ENCODE peak calls at places on chromosomes 5 and 9, in ten cellular contexts. Q, T, U, N, H, B, E, R, F and A are unnamed samples.

GRCh38 chr5:120436996-120437395 is 27.1 kb upstream of the PRR16 start:
- DNase-seq in Q (no peak), T (no peak), U (peak; percentile 73), N (no peak), H (no peak), B (no peak), E (no peak), R (peak; percentile 49), F (no peak), A (no peak)

GRCh38 chr5:168364738-168365550 is 73.5 kb downstream of the WWC1 start:
- DNase-seq in Q (no peak), T (peak; percentile 68), U (peak; percentile 53), N (no peak), H (peak; percentile 8), B (no peak), E (no peak), R (peak; percentile 63), F (no peak), A (no peak)

GRCh38 chr5:140043508-140043872 is 391 bp upstream of the NRG2 start:
- DNase-seq in Q (no peak), T (no peak), U (no peak), N (no peak), H (no peak), B (no peak), E (no peak), R (no peak), F (no peak), A (no peak)

GRCh38 chr5:71732011-71732410 is 12.9 kb downstream of the CARTPT start:
- DNase-seq in Q (no peak), T (no peak), U (no peak), N (no peak), H (no peak), B (no peak), E (no peak), R (no peak), F (no peak), A (no peak)

GRCh38 chr5:10540036-10540544 is 23.8 kb upstream of the ANKRD33B start:
- DNase-seq in Q (no peak), T (no peak), U (no peak), N (no peak), H (no peak), B (no peak), E (peak; percentile 13), R (no peak), F (no peak), A (no peak)

GRCh38 chr9:36317766-36318165 is 59.5 kb upstream of the GNE start:
- DNase-seq in Q (no peak), T (peak; percentile 10), U (no peak), N (no peak), H (no peak), B (no peak), E (no peak), R (no peak), F (no peak), A (no peak)

GRCh38 chr9:136700959-136701664 is 11.3 kb upstream of the DIPK1B start:
- DNase-seq in Q (no peak), T (peak; percentile 58), U (no peak), N (no peak), H (no peak), B (no peak), E (no peak), R (peak; percentile 16), F (no peak), A (no peak)

GRCh38 chr5:109199294-109199693 is 210.5 kb downstream of the PJA2 start:
- DNase-seq in Q (no peak), T (peak; percentile 36), U (no peak), N (no peak), H (no peak), B (no peak), E (no peak), R (no peak), F (no peak), A (no peak)

GRCh38 chr5:37071901-37072581 is 177.1 kb downstream of the CPLANE1 start:
- DNase-seq in Q (no peak), T (no peak), U (peak; percentile 67), N (no peak), H (peak; percentile 59), B (no peak), E (no peak), R (peak; percentile 91), F (peak; percentile 39), A (no peak)

GRCh38 chr5:165525268-165525667 is 2019.8 kb downstream of the MAT2B start:
- DNase-seq in Q (no peak), T (no peak), U (peak; percentile 0), N (no peak), H (no peak), B (no peak), E (no peak), R (peak; percentile 91), F (peak; percentile 72), A (no peak)

GRCh38 chr5:7868427-7868772 is 431 bp downstream of the FASTKD3 start:
- DNase-seq in Q (no peak), T (no peak), U (no peak), N (no peak), H (no peak), B (no peak), E (no peak), R (no peak), F (no peak), A (no peak)

DNA sequence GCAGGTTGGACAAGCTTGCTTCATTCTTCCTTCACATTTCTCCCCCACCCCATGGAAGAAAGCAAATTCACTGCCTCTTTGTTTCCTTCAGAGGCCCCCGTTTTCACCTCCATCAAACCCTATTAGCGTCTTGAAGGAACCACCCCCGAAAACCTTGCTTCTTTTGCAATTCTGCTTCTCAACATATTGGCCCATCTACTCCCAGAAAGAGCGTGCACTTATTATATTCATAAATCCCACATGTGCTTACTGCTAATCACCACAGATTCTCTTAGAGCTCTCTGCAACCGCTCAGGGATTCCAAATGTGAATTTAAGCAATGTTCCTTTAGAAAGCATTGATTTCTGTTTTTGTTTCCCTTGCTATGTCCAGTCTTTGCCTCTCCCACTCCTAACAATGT is 1.1 kb downstream of the F2RL2 start:
- DNase-seq in Q (no peak), T (no peak), U (peak; percentile 52), N (no peak), H (no peak), B (no peak), E (no peak), R (no peak), F (no peak), A (no peak)
- H3K4me3 ChIP-seq in Q (no peak overlapping the region), T (no peak overlapping the region), U (peak overlapping the region; percentile 43), N (no peak overlapping the region), H (peak overlapping the region; percentile 52), B (no peak overlapping the region), E (peak overlapping the region; percentile 16), R (peak overlapping the region; percentile 40), F (peak overlapping the region; percentile 62), A (no peak overlapping the region)

GRCh38 chr9:109064963-109065701 is 51.8 kb upstream of the CTNNAL1 start:
- DNase-seq in Q (no peak), T (no peak), U (peak; percentile 27), N (no peak), H (no peak), B (no peak), E (no peak), R (peak; percentile 54), F (no peak), A (no peak)

GRCh38 chr9:109062543-109062942 is 49.2 kb upstream of the CTNNAL1 start:
- DNase-seq in Q (no peak), T (peak; percentile 35), U (no peak), N (no peak), H (no peak), B (no peak), E (no peak), R (no peak), F (no peak), A (peak; percentile 14)

GRCh38 chr9:109060235-109060634 is 46.9 kb upstream of the CTNNAL1 start:
- DNase-seq in Q (no peak), T (no peak), U (no peak), N (no peak), H (no peak), B (no peak), E (no peak), R (no peak), F (no peak), A (peak; percentile 96)

GRCh38 chr9:109068764-109069163 is 51.0 kb downstream of the TMEM245 start:
- DNase-seq in Q (no peak), T (no peak), U (no peak), N (no peak), H (no peak), B (no peak), E (no peak), R (no peak), F (no peak), A (no peak)

GRCh38 chr9:109063765-109064164 is 50.5 kb upstream of the CTNNAL1 start:
- DNase-seq in Q (no peak), T (peak; percentile 54), U (peak; percentile 40), N (no peak), H (no peak), B (no peak), E (no peak), R (peak; percentile 57), F (no peak), A (no peak)
- TF ChIP-seq CTCF in Q (no peak), T (no peak), U (no peak), N (no peak), H (no peak), B (no peak), E (no peak), R (peak; percentile 10), F (peak; percentile 22), A (no peak)

GRCh38 chr9:84782228-84782866 is 112.8 kb downstream of the NTRK2 start:
- DNase-seq in Q (peak; percentile 13), T (no peak), U (peak; percentile 50), N (no peak), H (no peak), B (no peak), E (no peak), R (peak; percentile 9), F (no peak), A (no peak)
- H3K4me3 ChIP-seq in Q (no peak overlapping the region), T (no peak overlapping the region), U (no peak overlapping the region), N (no peak overlapping the region), H (no peak overlapping the region), B (no peak overlapping the region), E (no peak overlapping the region), R (no peak overlapping the region), F (no peak overlapping the region), A (no peak overlapping the region)

GRCh38 chr9:4365055-4365454 is 65.2 kb upstream of the GLIS3 start:
- DNase-seq in Q (no peak), T (no peak), U (no peak), N (no peak), H (no peak), B (no peak), E (no peak), R (no peak), F (no peak), A (no peak)

GRCh38 chr9:4366649-4367330 is 66.9 kb upstream of the GLIS3 start:
- DNase-seq in Q (no peak), T (peak; percentile 41), U (peak; percentile 71), N (no peak), H (no peak), B (no peak), E (peak; percentile 66), R (peak; percentile 54), F (peak; percentile 24), A (no peak)

GRCh38 chr9:4375424-4376195 is 75.7 kb upstream of the GLIS3 start:
- DNase-seq in Q (no peak), T (no peak), U (peak; percentile 84), N (no peak), H (peak; percentile 87), B (no peak), E (no peak), R (peak; percentile 82), F (peak; percentile 27), A (peak; percentile 56)

GRCh38 chr9:4371108-4371507 is 71.2 kb upstream of the GLIS3 start:
- DNase-seq in Q (no peak), T (no peak), U (peak; percentile 95), N (no peak), H (peak; percentile 86), B (no peak), E (no peak), R (peak; percentile 92), F (peak; percentile 47), A (no peak)

GRCh38 chr9:4370501-4370900 is 70.6 kb upstream of the GLIS3 start:
- DNase-seq in Q (no peak), T (no peak), U (no peak), N (no peak), H (no peak), B (no peak), E (no peak), R (no peak), F (no peak), A (no peak)
- TF ChIP-seq CTCF in Q (no peak), T (no peak), U (no peak), N (no peak), H (no peak), B (no peak), E (no peak), R (no peak), F (no peak), A (no peak)